ENCODE peak calls at places on chromosomes 2 and 18, in seven cellular contexts. K is NCI-H2081 treated with DMSO at 0.1 percent for 48 hours, H is choroid plexus epithelial cell, V is AG08396, S is B cell, Q is iris pigment epithelial cell, A is EH. N is an unnamed sample.

GRCh38 chr2:188196343-188197008 is 95.2 kb upstream of the GULP1 start:
- DNase-seq in Q (peak; percentile 4), H (peak; percentile 56), S (no peak), K (no peak), A (no peak), V (no peak), N (peak; percentile 34)

GRCh38 chr18:79962835-79963657 is 1.4 kb upstream of the HSBP1L1 start:
- DNase-seq in V (no peak), H (no peak), Q (no peak), K (no peak), A (no peak), S (peak; percentile 62), N (no peak)

GRCh38 chr18:24762417-24762816 is 302.0 kb downstream of the HRH4 start:
- DNase-seq in K (no peak), S (no peak), A (no peak), H (no peak), V (no peak), Q (no peak), N (no peak)

GRCh38 chr2:9163306-9164111 is 43.1 kb upstream of the ASAP2 start:
- DNase-seq in A (peak; percentile 91), S (no peak), H (peak; percentile 52), K (no peak), Q (peak; percentile 50), V (peak; percentile 31), N (no peak)

GRCh38 chr2:207334309-207334630 is 168.5 kb upstream of the KLF7 start:
- DNase-seq in H (no peak), S (no peak), Q (no peak), V (no peak), K (no peak), A (no peak), N (no peak)

GRCh38 chr2:105409717-105410116 is 10.9 kb upstream of the FHL2 start:
- DNase-seq in Q (peak; percentile 54), A (peak; percentile 90), K (no peak), H (peak; percentile 14), V (peak; percentile 68), S (no peak), N (no peak)

GRCh38 chr2:128749206-128749605 is 430.5 kb upstream of the HS6ST1 start:
- DNase-seq in S (no peak), A (no peak), V (no peak), K (no peak), H (no peak), Q (no peak), N (no peak)

GRCh38 chr2:73250872-73251846 is 17.1 kb downstream of the CCT7 start:
- DNase-seq in A (no peak), S (no peak), K (no peak), V (no peak), Q (no peak), H (no peak), N (no peak)

GRCh38 chr18:62881509-62882016 is 166.2 kb downstream of the PHLPP1 start:
- DNase-seq in K (peak; percentile 21), Q (peak; percentile 97), S (no peak), H (peak; percentile 97), V (peak; percentile 83), A (peak; percentile 96), N (peak; percentile 84)

GRCh38 chr2:43018179-43019024 is 208.0 kb downstream of the ZFP36L2 start:
- DNase-seq in H (peak; percentile 93), V (peak; percentile 90), A (peak; percentile 81), K (no peak), Q (peak; percentile 94), S (no peak), N (peak; percentile 82)

GRCh38 chr2:23653326-23653725 is 268.3 kb downstream of the KLHL29 start:
- DNase-seq in Q (no peak), V (no peak), H (no peak), S (no peak), K (no peak), A (peak; percentile 35), N (no peak)

GRCh38 chr2:226791487-226792081 is 8.0 kb downstream of the IRS1 start:
- DNase-seq in Q (peak; percentile 88), V (peak; percentile 97), A (peak; percentile 84), H (peak; percentile 86), S (peak; percentile 100), K (peak; percentile 59), N (peak; percentile 85)

GRCh38 chr2:7392076-7392787 is 475.0 kb downstream of the RNF144A start:
- DNase-seq in A (no peak), H (peak; percentile 0), K (no peak), Q (peak; percentile 2), V (no peak), S (no peak), N (no peak)

GRCh38 chr2:202410092-202410491 is 34.0 kb downstream of the BMPR2 start:
- DNase-seq in H (no peak), V (no peak), K (no peak), Q (peak; percentile 44), A (no peak), S (no peak), N (no peak)

GRCh38 chr2:240432430-240432819 is 3.0 kb upstream of the GPC1 start:
- DNase-seq in A (no peak), S (no peak), V (no peak), H (no peak), Q (no peak), K (no peak), N (no peak)

GRCh38 chr2:15989559-15989958 is 49.2 kb downstream of the MYCN start:
- DNase-seq in S (no peak), H (no peak), V (no peak), K (no peak), A (no peak), Q (no peak), N (no peak)

GRCh38 chr2:46002507-46002883 is 294.7 kb upstream of the EPAS1 start:
- DNase-seq in V (peak; percentile 54), S (no peak), A (peak; percentile 84), K (no peak), Q (peak; percentile 69), H (peak; percentile 84), N (peak; percentile 61)

GRCh38 chr2:41990688-41991087 is 57.1 kb upstream of the PKDCC start:
- DNase-seq in Q (peak; percentile 78), K (no peak), H (peak; percentile 72), S (no peak), A (no peak), V (no peak), N (peak; percentile 80)

GRCh38 chr2:120358734-120359465 is 13.0 kb downstream of the INHBB start:
- DNase-seq in V (no peak), A (no peak), H (no peak), Q (no peak), S (no peak), K (no peak), N (no peak)

GRCh38 chr2:230170532-230170931 is 49.3 kb downstream of the SP110 start:
- DNase-seq in H (peak; percentile 18), S (no peak), A (peak; percentile 34), Q (peak; percentile 8), V (no peak), K (no peak), N (no peak)

GRCh38 chr18:26479686-26480079 is 68.7 kb downstream of the KCTD1 start:
- DNase-seq in S (no peak), K (no peak), V (no peak), Q (no peak), H (no peak), A (peak; percentile 54), N (no peak)

GRCh38 chr18:12314586-12315305 is 6.7 kb downstream of the TUBB6 start:
- DNase-seq in S (no peak), Q (no peak), H (no peak), A (no peak), K (no peak), V (no peak), N (no peak)

GRCh38 chr18:69580107-69580506 is 179.4 kb downstream of the DOK6 start:
- DNase-seq in S (no peak), A (no peak), K (no peak), V (peak; percentile 8), H (peak; percentile 36), Q (peak; percentile 40), N (peak; percentile 32)

GRCh38 chr2:107936427-107937359 is 49.6 kb upstream of the SLC5A7 start:
- DNase-seq in A (peak; percentile 1), S (no peak), K (no peak), H (peak; percentile 20), V (no peak), Q (no peak), N (peak; percentile 5)

GRCh38 chr2:127454595-127455565 is 36.7 kb downstream of the PROC start:
- DNase-seq in V (no peak), Q (peak; percentile 5), A (peak; percentile 7), H (no peak), S (no peak), K (no peak), N (peak; percentile 11)

GRCh38 chr18:29154196-29154757 is 977.3 kb upstream of the CDH2 start:
- DNase-seq in V (peak; percentile 16), A (peak; percentile 66), K (no peak), Q (peak; percentile 86), S (no peak), H (peak; percentile 81), N (no peak)